ENCODE peak calls at places on chromosomes 12 and 14, in five cellular contexts. L, A, W, D and J are unnamed samples.

GRCh38 chr14:35818346-35819115 is 7.6 kb upstream of the BRMS1L start:
- DNase-seq in W (peak), A (no peak), L (peak), D (peak), J (no peak)

GRCh38 chr12:63904653-63905052 is 60.2 kb downstream of the SRGAP1 start:
- DNase-seq in L (no peak), D (no peak), W (no peak), A (no peak), J (no peak)

GRCh38 chr12:104006929-104007328 is 41.3 kb downstream of the TDG start:
- DNase-seq in L (no peak), W (no peak), A (peak), D (no peak), J (peak)

GRCh38 chr14:69354383-69355154 is 43.5 kb downstream of the ERH start:
- DNase-seq in L (peak), D (peak), W (no peak), A (peak), J (no peak)

GRCh38 chr14:89576132-89576923 is 159.3 kb upstream of the FOXN3 start:
- DNase-seq in D (no peak), W (no peak), A (no peak), L (no peak), J (no peak)

GRCh38 chr14:21244546-21244945 is 24.7 kb downstream of the HNRNPC start:
- DNase-seq in L (no peak), A (no peak), W (no peak), D (no peak), J (no peak)

GRCh38 chr12:58204086-58204485 is 262.7 kb downstream of the ATP23 start:
- DNase-seq in D (no peak), L (no peak), W (no peak), A (no peak), J (no peak)

GRCh38 chr14:66746316-66747006 is 238.5 kb downstream of the GPHN start:
- DNase-seq in W (peak), A (peak), L (peak), D (no peak), J (peak)

GRCh38 chr12:96907681-96908163 is 665 bp downstream of the NEDD1 start:
- DNase-seq in A (no peak), D (peak), W (peak), L (peak), J (peak)

GRCh38 chr12:109153711-109154434 is 37.5 kb downstream of the ACACB start:
- DNase-seq in D (no peak), W (no peak), L (no peak), A (no peak), J (no peak)

GRCh38 chr12:56129210-56129691 is 1.2 kb downstream of the ESYT1 start:
- DNase-seq in W (no peak), D (peak), A (no peak), L (no peak), J (no peak)

GRCh38 chr12:90152897-90153624 is 444.4 kb upstream of the ATP2B1 start:
- DNase-seq in L (no peak), A (no peak), D (no peak), W (no peak), J (no peak)

GRCh38 chr14:89574420-89574819 is 157.4 kb upstream of the FOXN3 start:
- DNase-seq in W (no peak), L (no peak), A (no peak), D (no peak), J (no peak)

GRCh38 chr12:79618848-79619404 is 71.8 kb downstream of the PAWR start:
- DNase-seq in A (peak), L (no peak), D (no peak), W (no peak), J (peak)